ENCODE peak calls at places on chromosomes 3 and 15, in four cellular contexts. P is amygdala, H is GM10248, T is brain microvascular endothelial cell. R is an unnamed sample.
A peak's percentile ranks its signal among the peaks of the same experiment; 100 is the strongest.

GRCh38 chr15:66290518-66290917 is 2.9 kb upstream of the DIS3L start:
- DNase-seq in P (no peak), H (no peak), T (no peak), R (no peak)

GRCh38 chr3:195151866-195152526 is 119.0 kb downstream of the XXYLT1 start:
- DNase-seq in P (no peak), H (no peak), T (peak; percentile 88), R (peak; percentile 46)

GRCh38 chr3:137845161-137845560 is 81.0 kb downstream of the SOX14 start:
- DNase-seq in P (no peak), H (no peak), T (no peak), R (no peak)

GRCh38 chr3:5694267-5694666 is 506.8 kb downstream of the EDEM1 start:
- DNase-seq in P (no peak), H (no peak), T (no peak), R (no peak)

GRCh38 chr3:29454326-29454725 is 173.5 kb downstream of the RBMS3 start:
- DNase-seq in P (peak; percentile 10), H (no peak), T (no peak), R (no peak)

GRCh38 chr3:81816473-81817260 is 55.2 kb upstream of the GBE1 start:
- DNase-seq in P (peak; percentile 2), H (peak; percentile 61), T (no peak), R (no peak)

GRCh38 chr3:10964537-10965167 is 27.9 kb upstream of the SLC6A1 start:
- DNase-seq in P (no peak), H (no peak), T (peak; percentile 27), R (peak; percentile 20)

GRCh38 chr15:100043069-100043641 is 298.6 kb downstream of the ADAMTS17 start:
- DNase-seq in P (no peak), H (no peak), T (peak; percentile 64), R (peak; percentile 16)

GRCh38 chr15:95596487-95596886 is 734.0 kb upstream of the NR2F2 start:
- DNase-seq in P (no peak), H (no peak), T (no peak), R (no peak)

GRCh38 chr3:11818033-11818432 is 28.7 kb downstream of the TAMM41 start:
- DNase-seq in P (no peak), H (no peak), T (no peak), R (no peak)

GRCh38 chr15:29143909-29144308 is 125.7 kb downstream of the NSMCE3 start:
- DNase-seq in P (no peak), H (no peak), T (peak; percentile 65), R (peak; percentile 66)

GRCh38 chr3:171977860-171978259 is 61.5 kb upstream of the FNDC3B start:
- DNase-seq in P (no peak), H (no peak), T (no peak), R (no peak)

GRCh38 chr3:42703695-42704025 is 1.1 kb upstream of the HHATL start:
- DNase-seq in P (no peak), H (no peak), T (no peak), R (no peak)

GRCh38 chr3:134251731-134252391 is 1.2 kb upstream of the RYK start:
- DNase-seq in P (no peak), H (no peak), T (no peak), R (no peak)

GRCh38 chr3:19274576-19274975 is 126.3 kb downstream of the KCNH8 start:
- DNase-seq in P (no peak), H (no peak), T (no peak), R (no peak)

GRCh38 chr15:84982301-84982920 is 755 bp downstream of the PDE8A start:
- DNase-seq in P (no peak), H (no peak), T (no peak), R (no peak)

GRCh38 chr3:156677120-156677479 is 2.7 kb downstream of the TIPARP start:
- DNase-seq in P (no peak), H (no peak), T (no peak), R (no peak)

GRCh38 chr3:65572175-65572777 is 466.4 kb downstream of the MAGI1 start:
- DNase-seq in P (no peak), H (no peak), T (no peak), R (no peak)

GRCh38 chr15:55343168-55343567 is 24.1 kb downstream of the PIGB start:
- DNase-seq in P (no peak), H (no peak), T (no peak), R (peak; percentile 3)